ENCODE peak calls at places on chromosomes 12 and 14, in ten cellular contexts. M is foreskin fibroblast; J is CD4-positive, CD25-positive, alpha-beta regulatory T cell; A is neuronal stem cell; Y is adrenal gland; N is left lung; L is fibroblast of the aortic adventitia; Q is testis; S is aorta; W is HCT116. V is an unnamed sample.

GRCh38 chr12:2324375-2324774 is 271.6 kb downstream of the CACNA1C start:
- DNase-seq in N (no peak), J (no peak), A (no peak), W (no peak), S (no peak), Q (no peak), Y (peak), M (no peak), L (no peak), V (no peak)

GRCh38 chr12:131943876-131944275 is 5.9 kb upstream of the EP400 start:
- DNase-seq in S (no peak), W (no peak), N (no peak), J (no peak), Q (peak), A (no peak), L (no peak), Y (peak), M (no peak), V (no peak)

GRCh38 chr12:128976120-128976519 is 122.8 kb downstream of the GLT1D1 start:
- DNase-seq in Q (peak), L (no peak), Y (no peak), W (no peak), J (no peak), A (peak), S (peak), M (no peak), N (peak), V (peak)

GRCh38 chr14:52835122-52835903 is 43.9 kb upstream of the GNPNAT1 start:
- DNase-seq in M (peak), W (peak), L (peak), Y (no peak), Q (no peak), N (peak), A (no peak), J (no peak), S (no peak), V (peak)

GRCh38 chr12:122851820-122852219 is 16.6 kb downstream of the HIP1R start:
- DNase-seq in A (no peak), S (peak), M (peak), W (no peak), L (peak), N (no peak), J (no peak), Q (no peak), Y (peak), V (no peak)

GRCh38 chr12:97404549-97404948 is 58.1 kb upstream of the RMST start:
- DNase-seq in N (no peak), L (peak), W (peak), Y (peak), J (no peak), A (peak), M (no peak), Q (peak), S (no peak), V (peak)

GRCh38 chr14:29462271-29462670 is 465.4 kb downstream of the PRKD1 start:
- DNase-seq in S (no peak), Y (no peak), W (no peak), M (no peak), N (no peak), Q (no peak), J (no peak), A (no peak), L (no peak), V (no peak)

GRCh38 chr12:108634225-108634795 is 616 bp upstream of the SELPLG start:
- DNase-seq in Q (no peak), J (no peak), Y (no peak), L (no peak), N (peak), W (no peak), A (no peak), M (no peak), S (peak), V (no peak)

GRCh38 chr12:4607056-4607455 is 41.8 kb downstream of the AKAP3 start:
- DNase-seq in S (no peak), L (peak), M (no peak), W (no peak), Y (no peak), A (no peak), J (no peak), Q (no peak), N (no peak), V (no peak)

GRCh38 chr14:72678360-72678759 is 215.5 kb downstream of the DPF3 start:
- DNase-seq in N (no peak), S (no peak), Q (no peak), W (no peak), M (peak), L (peak), Y (no peak), J (no peak), A (no peak), V (no peak)

GRCh38 chr14:40581264-40581663 is 1025.4 kb upstream of the LRFN5 start:
- DNase-seq in W (no peak), N (no peak), Q (no peak), M (no peak), L (no peak), J (no peak), A (no peak), Y (no peak), S (no peak), V (no peak)

GRCh38 chr12:55745361-55746146 is 2.6 kb downstream of the GDF11 start:
- DNase-seq in W (no peak), Q (no peak), Y (no peak), N (no peak), S (no peak), J (no peak), A (peak), M (peak), L (peak), V (peak)

GRCh38 chr14:72479471-72479931 is 414.4 kb downstream of the DPF3 start:
- DNase-seq in M (peak), L (no peak), Q (no peak), S (no peak), N (no peak), W (no peak), Y (no peak), A (no peak), J (no peak), V (peak)

GRCh38 chr12:55849616-55850015 is 6.9 kb upstream of the MMP19 start:
- DNase-seq in M (peak), L (no peak), W (no peak), Y (no peak), A (no peak), J (no peak), Q (no peak), N (no peak), S (no peak), V (no peak)

GRCh38 chr12:90075685-90076084 is 367.0 kb upstream of the ATP2B1 start:
- DNase-seq in A (no peak), S (no peak), M (no peak), Y (no peak), Q (no peak), L (no peak), J (no peak), W (no peak), N (no peak), V (no peak)

GRCh38 chr12:127052491-127053232 is 1214.3 kb upstream of the TMEM132C start:
- DNase-seq in Y (no peak), J (no peak), M (peak), L (peak), Q (no peak), A (no peak), S (no peak), N (no peak), W (peak), V (no peak)

GRCh38 chr14:99575043-99576023 is 28.7 kb downstream of the CCDC85C start:
- DNase-seq in W (no peak), Q (no peak), J (no peak), L (peak), M (no peak), A (no peak), N (peak), S (no peak), Y (peak), V (peak)

GRCh38 chr14:65072937-65073336 is 29.4 kb downstream of the MAX start:
- DNase-seq in M (no peak), A (no peak), Y (no peak), N (no peak), S (no peak), W (no peak), J (no peak), L (no peak), Q (no peak), V (no peak)

GRCh38 chr14:105388110-105388951 is 10.0 kb upstream of the TEX22 start:
- DNase-seq in J (no peak), S (peak), Q (no peak), M (no peak), N (no peak), W (no peak), Y (no peak), A (no peak), L (no peak), V (no peak)

GRCh38 chr12:52788111-52788875 is 7.6 kb downstream of the KRT3 start:
- DNase-seq in Y (no peak), A (no peak), N (no peak), L (no peak), M (no peak), J (no peak), S (no peak), Q (no peak), W (no peak), V (no peak)
- H3K4me3 ChIP-seq in Y (no peak), A (no peak), N (no peak), L (no peak), M (no peak), J (no peak), S (no peak), Q (no peak), W (no peak), V (no peak)

DNA sequence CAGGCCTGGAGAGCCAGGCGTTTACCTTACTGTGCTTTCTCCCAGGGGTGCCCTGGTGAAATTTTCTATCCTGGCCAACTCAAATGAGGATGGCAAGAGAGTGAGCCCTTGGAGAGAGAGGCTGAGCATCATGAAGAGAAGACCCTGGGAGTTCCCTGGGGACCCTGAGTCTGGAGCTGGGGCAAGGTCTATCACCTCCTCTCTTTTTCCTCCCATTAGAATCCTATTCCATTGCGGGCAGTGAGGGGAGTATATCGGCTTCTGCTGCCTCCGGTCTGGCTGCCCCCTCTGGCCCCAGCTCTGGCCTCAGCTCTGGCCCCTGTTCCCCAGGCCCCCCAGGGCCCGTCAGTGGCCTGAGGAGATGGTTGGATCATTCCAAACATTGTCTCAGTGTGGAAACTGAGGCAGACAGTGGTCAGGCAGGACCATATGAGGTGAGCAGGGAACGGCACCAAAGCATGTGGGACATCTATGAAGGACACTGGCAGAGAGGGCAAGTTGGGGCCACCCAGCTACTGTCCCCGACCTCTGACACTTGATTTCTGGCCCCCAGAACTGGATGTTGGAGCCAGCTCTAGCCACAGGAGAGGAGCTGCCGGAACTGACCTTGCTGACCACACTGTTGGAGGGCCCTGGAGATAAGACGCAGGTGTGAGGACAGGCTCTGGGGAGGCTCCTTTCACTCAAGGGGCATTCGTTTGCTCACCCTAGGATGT is 1.6 kb downstream of the ARHGEF25 start:
- DNase-seq in J (no peak), N (no peak), W (no peak), L (no peak), Q (no peak), Y (no peak), S (no peak), M (no peak), A (no peak), V (no peak)
- H3K4me3 ChIP-seq in J (no peak), N (no peak), W (no peak), L (no peak), Q (no peak), Y (no peak), S (no peak), M (no peak), A (no peak), V (no peak)

GRCh38 chr14:59188461-59189280 is at the start of gene DAAM1:
- DNase-seq in A (peak), W (peak), J (peak), S (peak), Q (peak), L (peak), Y (peak), M (peak), N (peak), V (peak)

GRCh38 chr14:59187802-59188460 is 536 bp upstream of the DAAM1 start:
- DNase-seq in J (no peak), Q (peak), S (peak), A (no peak), N (peak), L (no peak), W (no peak), Y (peak), M (no peak), V (peak)

GRCh38 chr14:59189281-59189821 is 884 bp downstream of the DAAM1 start:
- DNase-seq in W (no peak), L (peak), N (peak), S (no peak), A (peak), J (peak), Q (peak), Y (no peak), M (peak), V (no peak)

GRCh38 chr14:59190372-59190771 is 1.9 kb downstream of the DAAM1 start:
- DNase-seq in W (no peak), Q (peak), A (peak), J (no peak), L (no peak), M (peak), Y (peak), N (no peak), S (no peak), V (peak)

GRCh38 chr14:59189822-59190368 is 1.4 kb downstream of the DAAM1 start:
- DNase-seq in M (peak), S (peak), W (peak), Y (peak), Q (peak), N (peak), L (peak), A (peak), J (peak), V (peak)
- H3K4me3 ChIP-seq in M (peak), S (peak), W (peak), Y (peak), Q (peak), N (peak), L (peak), A (peak), J (peak), V (peak)

GRCh38 chr12:51826881-51827280 is 21.6 kb downstream of the FIGNL2 start:
- DNase-seq in S (no peak), A (no peak), Q (no peak), N (no peak), W (no peak), M (no peak), Y (no peak), J (no peak), L (no peak), V (no peak)

GRCh38 chr12:51829641-51830040 is 18.9 kb downstream of the FIGNL2 start:
- DNase-seq in N (no peak), A (no peak), Q (no peak), W (no peak), Y (no peak), J (no peak), L (no peak), S (no peak), M (no peak), V (no peak)

GRCh38 chr12:51828951-51829581 is 19.5 kb downstream of the FIGNL2 start:
- DNase-seq in A (no peak), M (no peak), N (no peak), L (no peak), S (no peak), W (no peak), Y (no peak), J (no peak), Q (no peak), V (no peak)

GRCh38 chr12:51825216-51825615 is 23.3 kb downstream of the FIGNL2 start:
- DNase-seq in W (no peak), A (no peak), Y (no peak), S (no peak), Q (no peak), J (no peak), L (no peak), M (no peak), N (no peak), V (no peak)

GRCh38 chr12:51827925-51828818 is 20.3 kb downstream of the FIGNL2 start:
- DNase-seq in Q (no peak), M (peak), N (peak), W (no peak), S (no peak), Y (no peak), L (peak), J (peak), A (no peak), V (no peak)
- H3K4me3 ChIP-seq in Q (no peak), M (no peak), N (no peak), W (no peak), S (no peak), Y (no peak), L (no peak), J (no peak), A (no peak), V (no peak)

GRCh38 chr12:14958361-14959125 is 2.9 kb downstream of the ARHGDIB start:
- DNase-seq in S (no peak), A (no peak), W (no peak), Y (no peak), J (no peak), N (no peak), M (no peak), L (no peak), Q (no peak), V (no peak)

GRCh38 chr12:14954269-14954668 is 7.1 kb downstream of the ARHGDIB start:
- DNase-seq in Y (no peak), L (no peak), J (no peak), N (no peak), Q (no peak), M (no peak), W (no peak), S (no peak), A (no peak), V (no peak)

GRCh38 chr12:14953752-14954151 is 7.6 kb downstream of the ARHGDIB start:
- DNase-seq in A (no peak), Y (no peak), L (no peak), J (no peak), W (no peak), N (no peak), M (no peak), S (no peak), Q (no peak), V (no peak)

GRCh38 chr12:14957769-14958168 is 3.6 kb downstream of the ARHGDIB start:
- DNase-seq in M (no peak), A (no peak), W (no peak), Q (no peak), Y (no peak), N (no peak), J (no peak), L (no peak), S (no peak), V (no peak)

GRCh38 chr12:14955876-14956811 is 5.3 kb downstream of the ARHGDIB start:
- DNase-seq in J (no peak), L (no peak), Y (no peak), N (no peak), Q (no peak), A (no peak), M (no peak), W (no peak), S (no peak), V (no peak)
- H3K4me3 ChIP-seq in J (peak), L (no peak), Y (no peak), N (peak), Q (no peak), A (no peak), M (no peak), W (no peak), S (no peak), V (no peak)

DNA sequence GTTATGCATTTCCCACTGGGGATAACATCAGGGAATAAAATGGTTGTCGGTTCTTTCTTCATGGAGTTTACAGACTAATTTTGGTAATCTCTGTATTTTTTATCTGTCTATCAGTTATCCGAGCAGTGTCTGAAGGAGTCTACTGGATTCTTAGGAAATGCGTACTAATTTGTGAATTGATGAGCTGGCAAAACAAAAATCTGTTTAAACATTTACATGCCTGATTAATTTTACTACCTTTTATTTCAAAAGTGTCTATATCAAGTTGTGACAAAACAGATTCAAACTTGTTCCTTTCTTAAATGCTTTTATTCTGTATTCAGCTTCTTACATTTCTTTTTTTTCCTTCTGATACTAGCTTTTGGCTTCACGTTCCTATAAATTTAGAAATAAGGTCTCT is 4.4 kb downstream of the RIMKLB start:
- DNase-seq in J (no peak), A (no peak), Q (no peak), W (no peak), N (no peak), Y (no peak), S (no peak), M (no peak), L (no peak), V (no peak)
- H3K4me3 ChIP-seq in J (no peak), A (no peak), Q (no peak), W (no peak), N (no peak), Y (no peak), S (no peak), M (no peak), L (no peak), V (no peak)

DNA sequence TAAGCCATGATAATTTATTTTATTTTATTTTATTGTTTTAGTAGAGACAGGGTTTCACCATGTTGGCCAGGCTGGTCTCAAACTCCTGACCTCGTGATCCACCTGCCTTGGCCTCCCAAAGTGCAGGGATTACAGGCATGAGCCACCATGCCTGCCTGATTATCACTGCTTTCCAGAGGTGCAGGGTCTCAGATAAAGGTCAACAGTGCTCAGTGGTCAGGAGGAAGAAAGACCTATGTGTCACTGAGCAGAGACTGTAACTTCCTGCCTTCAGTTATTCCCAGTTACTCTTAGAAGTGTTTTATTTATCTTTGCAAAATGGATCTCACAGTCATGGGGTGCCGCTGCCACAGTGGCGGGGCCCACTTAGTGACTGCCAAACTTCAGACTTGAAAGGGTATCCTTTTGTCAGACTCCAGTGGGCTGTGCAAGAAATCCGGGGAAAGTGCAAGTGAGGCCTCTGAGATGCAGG is 59.3 kb upstream of the BICD1 start:
- DNase-seq in J (no peak), S (no peak), L (no peak), M (no peak), A (no peak), Q (no peak), N (no peak), W (no peak), Y (no peak), V (no peak)
- H3K4me3 ChIP-seq in J (no peak), S (no peak), L (no peak), M (no peak), A (no peak), Q (no peak), N (no peak), W (no peak), Y (no peak), V (no peak)

GRCh38 chr14:103374121-103374520 is 11.1 kb upstream of the MARK3 start:
- DNase-seq in J (no peak), W (no peak), Q (no peak), N (no peak), L (no peak), S (no peak), M (no peak), A (no peak), Y (no peak), V (no peak)
- H3K4me3 ChIP-seq in J (no peak), W (no peak), Q (no peak), N (no peak), L (no peak), S (no peak), M (no peak), A (no peak), Y (no peak), V (no peak)

DNA sequence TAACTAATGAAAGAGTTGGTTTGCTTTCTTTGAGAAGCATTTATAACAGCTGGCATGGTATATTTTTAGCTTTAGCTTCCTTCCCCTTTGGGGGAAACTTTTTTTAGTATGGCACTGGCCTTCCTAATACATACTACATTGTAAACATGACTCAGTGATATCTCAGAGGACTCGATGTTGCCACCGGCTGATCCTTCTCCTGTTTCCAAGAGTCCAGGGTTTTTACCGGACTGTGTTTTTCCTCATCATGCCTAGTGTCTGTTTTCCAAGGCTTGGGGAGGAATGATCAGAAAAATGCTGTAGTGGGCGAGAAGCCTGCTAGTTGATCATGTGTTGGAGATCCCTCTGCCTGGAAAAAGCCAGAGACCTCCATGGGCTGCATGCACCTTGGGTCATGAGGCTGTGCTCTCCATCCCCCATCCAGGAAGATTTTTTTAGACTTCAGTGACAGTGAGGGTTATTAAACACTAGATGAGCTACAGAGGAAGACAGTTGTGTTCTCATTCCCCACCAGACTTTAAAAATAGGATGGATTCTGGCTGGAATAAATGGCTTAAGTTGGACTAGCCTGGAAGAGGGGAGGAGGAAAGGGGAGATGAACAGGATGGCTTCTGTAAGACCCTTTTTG is 145.6 kb downstream of the SAMD4A start:
- DNase-seq in J (no peak), Q (peak), A (no peak), N (no peak), L (peak), W (no peak), Y (no peak), S (no peak), M (peak), V (no peak)
- H3K4me3 ChIP-seq in J (peak), Q (no peak), A (no peak), N (no peak), L (no peak), W (no peak), Y (no peak), S (no peak), M (no peak), V (no peak)